ENCODE peak calls at places on chromosome 20, in four cellular contexts. One of them, this sample, is unnamed.

GRCh38 chr20:13800728-13801134 is 15.9 kb downstream of the NDUFAF5 start:
- DNase-seq in RWPE1: peak; percentile 92
- DNase-seq in psoas muscle: peak; percentile 93
- DNase-seq in astrocyte of the hippocampus: peak; percentile 96
- DNase-seq in this sample: peak; percentile 77

GRCh38 chr20:31695849-31696804 is 26.5 kb downstream of the BCL2L1 start:
- DNase-seq in RWPE1: peak; percentile 70
- DNase-seq in psoas muscle: peak; percentile 77
- DNase-seq in astrocyte of the hippocampus: peak; percentile 59
- DNase-seq in this sample: peak; percentile 73

GRCh38 chr20:32234135-32234808 is 26.6 kb downstream of the POFUT1 start:
- DNase-seq in RWPE1: no peak
- DNase-seq in psoas muscle: no peak
- DNase-seq in astrocyte of the hippocampus: no peak
- DNase-seq in this sample: no peak

GRCh38 chr20:21613512-21613911 is 92.0 kb upstream of the PAX1 start:
- DNase-seq in RWPE1: no peak
- DNase-seq in psoas muscle: no peak
- DNase-seq in astrocyte of the hippocampus: peak; percentile 5
- DNase-seq in this sample: no peak

GRCh38 chr20:44745560-44746366 is at the start of gene KCNK15:
- DNase-seq in RWPE1: no peak
- DNase-seq in psoas muscle: peak; percentile 67
- DNase-seq in astrocyte of the hippocampus: peak; percentile 61
- DNase-seq in this sample: peak; percentile 45

GRCh38 chr20:2610326-2610725 is 42.1 kb upstream of the NOP56 start:
- DNase-seq in RWPE1: no peak
- DNase-seq in psoas muscle: no peak
- DNase-seq in astrocyte of the hippocampus: no peak
- DNase-seq in this sample: no peak

GRCh38 chr20:43762911-43763310 is 36.1 kb upstream of the GTSF1L start:
- DNase-seq in RWPE1: no peak
- DNase-seq in psoas muscle: no peak
- DNase-seq in astrocyte of the hippocampus: no peak
- DNase-seq in this sample: no peak

GRCh38 chr20:47204008-47204745 is 152.3 kb downstream of the ZMYND8 start:
- DNase-seq in RWPE1: peak; percentile 79
- DNase-seq in psoas muscle: no peak
- DNase-seq in astrocyte of the hippocampus: peak; percentile 24
- DNase-seq in this sample: peak; percentile 58

GRCh38 chr20:35690265-35690664 is 8.9 kb downstream of the NFS1 start:
- DNase-seq in RWPE1: no peak
- DNase-seq in psoas muscle: no peak
- DNase-seq in astrocyte of the hippocampus: no peak
- DNase-seq in this sample: no peak

GRCh38 chr20:59837623-59838394 is 95.6 kb downstream of the SYCP2 start:
- DNase-seq in RWPE1: no peak
- DNase-seq in psoas muscle: no peak
- DNase-seq in astrocyte of the hippocampus: no peak
- DNase-seq in this sample: no peak

GRCh38 chr20:39080326-39080725 is 118.2 kb downstream of the DHX35 start:
- DNase-seq in RWPE1: no peak
- DNase-seq in psoas muscle: no peak
- DNase-seq in astrocyte of the hippocampus: no peak
- DNase-seq in this sample: no peak

GRCh38 chr20:20210327-20210726 is 157.6 kb upstream of the INSM1 start:
- DNase-seq in RWPE1: no peak
- DNase-seq in psoas muscle: no peak
- DNase-seq in astrocyte of the hippocampus: peak; percentile 8
- DNase-seq in this sample: no peak

GRCh38 chr20:53578492-53579222 is 15.0 kb downstream of the ZNF217 start:
- DNase-seq in RWPE1: peak; percentile 94
- DNase-seq in psoas muscle: no peak
- DNase-seq in astrocyte of the hippocampus: peak; percentile 91
- DNase-seq in this sample: peak; percentile 77

GRCh38 chr20:47468290-47469050 is 33.2 kb upstream of the NCOA3 start:
- DNase-seq in RWPE1: no peak
- DNase-seq in psoas muscle: no peak
- DNase-seq in astrocyte of the hippocampus: no peak
- DNase-seq in this sample: no peak

GRCh38 chr20:13455713-13456112 is 183.0 kb downstream of the TASP1 start:
- DNase-seq in RWPE1: no peak
- DNase-seq in psoas muscle: peak; percentile 31
- DNase-seq in astrocyte of the hippocampus: no peak
- DNase-seq in this sample: no peak

GRCh38 chr20:2130062-2130591 is 28.5 kb downstream of the STK35 start:
- DNase-seq in RWPE1: no peak
- DNase-seq in psoas muscle: no peak
- DNase-seq in astrocyte of the hippocampus: no peak
- DNase-seq in this sample: no peak

GRCh38 chr20:52675414-52675813 is 296.7 kb upstream of the TSHZ2 start:
- DNase-seq in RWPE1: no peak
- DNase-seq in psoas muscle: no peak
- DNase-seq in astrocyte of the hippocampus: no peak
- DNase-seq in this sample: no peak

GRCh38 chr20:43448748-43449535 is 8.8 kb upstream of the SRSF6 start:
- DNase-seq in RWPE1: peak; percentile 86
- DNase-seq in psoas muscle: no peak
- DNase-seq in astrocyte of the hippocampus: peak; percentile 65
- DNase-seq in this sample: peak; percentile 53

GRCh38 chr20:5133998-5134397 is 7.2 kb downstream of the CDS2 start:
- DNase-seq in RWPE1: no peak
- DNase-seq in psoas muscle: no peak
- DNase-seq in astrocyte of the hippocampus: no peak
- DNase-seq in this sample: no peak

GRCh38 chr20:51961964-51962761 is 159.8 kb upstream of the SALL4 start:
- DNase-seq in RWPE1: no peak
- DNase-seq in psoas muscle: no peak
- DNase-seq in astrocyte of the hippocampus: no peak
- DNase-seq in this sample: no peak

GRCh38 chr20:48754269-48754668 is 73.5 kb downstream of the PREX1 start:
- DNase-seq in RWPE1: no peak
- DNase-seq in psoas muscle: no peak
- DNase-seq in astrocyte of the hippocampus: no peak
- DNase-seq in this sample: no peak

GRCh38 chr20:49372095-49372734 is 94.4 kb upstream of the ZNFX1 start:
- DNase-seq in RWPE1: peak; percentile 86
- DNase-seq in psoas muscle: peak; percentile 28
- DNase-seq in astrocyte of the hippocampus: no peak
- DNase-seq in this sample: no peak

GRCh38 chr20:42218566-42218965 is 600.4 kb upstream of the CHD6 start:
- DNase-seq in RWPE1: no peak
- DNase-seq in psoas muscle: no peak
- DNase-seq in astrocyte of the hippocampus: no peak
- DNase-seq in this sample: no peak

GRCh38 chr20:37151529-37151928 is 27.6 kb upstream of the RPN2 start:
- DNase-seq in RWPE1: no peak
- DNase-seq in psoas muscle: no peak
- DNase-seq in astrocyte of the hippocampus: no peak
- DNase-seq in this sample: no peak

GRCh38 chr20:49765846-49766541 is 46.6 kb upstream of the SLC9A8 start:
- DNase-seq in RWPE1: no peak
- DNase-seq in psoas muscle: no peak
- DNase-seq in astrocyte of the hippocampus: no peak
- DNase-seq in this sample: no peak

This sample was measured in AG08396.